ENCODE peak calls at places on chromosomes 12 and 14, in eight cellular contexts. C is fibroblast of villous mesenchyme, B is tibial nerve, J is GM12878, Y is lower lobe of right lung, I is transverse colon, G is fibroblast of the aortic adventitia, S is psoas muscle. F is an unnamed sample.

GRCh38 chr12:2586159-2587035 is 208.4 kb upstream of the FKBP4 start:
- DNase-seq in C (no peak), B (no peak), J (no peak), Y (no peak), I (no peak), G (no peak), S (no peak), F (peak)

GRCh38 chr14:105073720-105074600 is 8.7 kb upstream of the GPR132 start:
- DNase-seq in C (no peak), B (no peak), J (no peak), Y (no peak), I (no peak), G (no peak), S (no peak), F (no peak)

GRCh38 chr12:132723015-132723763 is 12.5 kb downstream of the PGAM5 start:
- DNase-seq in C (no peak), B (no peak), J (no peak), Y (no peak), I (no peak), G (no peak), S (no peak), F (peak)

GRCh38 chr12:52148541-52149181 is 43.2 kb downstream of the KRT80 start:
- DNase-seq in C (no peak), B (no peak), J (no peak), Y (peak), I (peak), G (no peak), S (no peak), F (no peak)

GRCh38 chr12:108418162-108418561 is 79.1 kb upstream of the CMKLR1 start:
- DNase-seq in C (no peak), B (no peak), J (no peak), Y (no peak), I (no peak), G (no peak), S (no peak), F (no peak)

GRCh38 chr12:29245246-29245645 is 96.2 kb downstream of the FAR2 start:
- DNase-seq in C (no peak), B (no peak), J (no peak), Y (no peak), I (no peak), G (no peak), S (no peak), F (peak)

GRCh38 chr14:93032301-93032929 is 83.3 kb downstream of the ITPK1 start:
- DNase-seq in C (peak), B (no peak), J (no peak), Y (peak), I (no peak), G (peak), S (peak), F (no peak)

GRCh38 chr14:23439107-23439835 is 3.8 kb upstream of the MYH7 start:
- DNase-seq in C (no peak), B (no peak), J (no peak), Y (no peak), I (no peak), G (no peak), S (no peak), F (no peak)

GRCh38 chr14:94474581-94475031 is 1.4 kb downstream of the SERPINA9 start:
- DNase-seq in C (no peak), B (no peak), J (no peak), Y (no peak), I (no peak), G (no peak), S (no peak), F (peak)

GRCh38 chr14:23568600-23569310 is 1.2 kb upstream of the AP1G2 start:
- DNase-seq in C (no peak), B (no peak), J (no peak), Y (no peak), I (no peak), G (no peak), S (no peak), F (no peak)

GRCh38 chr12:128940090-128940888 is 87.0 kb downstream of the GLT1D1 start:
- DNase-seq in C (no peak), B (no peak), J (no peak), Y (no peak), I (no peak), G (no peak), S (no peak), F (no peak)

GRCh38 chr14:38238881-38239280 is 17.0 kb downstream of the CLEC14A start:
- DNase-seq in C (peak), B (no peak), J (no peak), Y (no peak), I (no peak), G (no peak), S (no peak), F (no peak)

GRCh38 chr12:11545438-11546330 is 103.8 kb upstream of the ETV6 start:
- DNase-seq in C (no peak), B (no peak), J (peak), Y (no peak), I (no peak), G (no peak), S (no peak), F (no peak)

GRCh38 chr14:99380402-99380801 is 100.3 kb downstream of the SETD3 start:
- DNase-seq in C (no peak), B (no peak), J (no peak), Y (no peak), I (no peak), G (no peak), S (no peak), F (no peak)
- H3K4me3 ChIP-seq in C (no peak), B (no peak), J (no peak), Y (no peak), I (no peak), G (no peak), S (no peak), F (no peak)

DNA sequence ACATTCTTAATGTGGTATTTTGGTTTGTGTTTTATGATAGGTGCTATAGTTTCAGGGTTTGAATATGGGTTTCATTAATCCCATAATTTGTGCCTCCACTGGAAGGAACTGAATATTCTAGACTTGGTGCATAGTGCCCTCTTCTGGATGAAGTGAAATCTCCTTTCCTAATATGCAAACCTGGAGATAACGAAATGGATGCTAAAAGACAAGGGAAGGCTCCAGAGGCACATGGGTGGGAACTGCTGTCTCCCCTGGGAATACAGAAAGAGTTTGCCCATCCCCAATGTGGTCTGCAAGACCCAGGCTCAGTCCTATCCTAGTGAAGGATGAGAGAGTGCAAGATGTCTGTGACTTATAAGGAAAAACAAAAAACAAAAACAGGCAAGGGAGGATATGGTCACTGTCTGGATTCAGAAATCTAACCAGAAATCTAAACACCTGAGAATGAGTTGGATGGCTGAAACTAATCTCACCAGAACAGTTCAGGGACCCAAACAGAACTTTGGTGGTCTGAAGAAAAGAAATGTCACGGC is 142.3 kb upstream of the TMPO start:
- DNase-seq in C (peak), B (no peak), J (no peak), Y (no peak), I (no peak), G (peak), S (no peak), F (peak)
- TF ChIP-seq CTCF in C (peak), B (peak), J (peak), Y (peak), I (no peak), G (peak), S (peak), F (peak)

GRCh38 chr12:62813031-62813829 is 121.7 kb downstream of the PPM1H start:
- DNase-seq in C (peak), B (no peak), J (no peak), Y (peak), I (peak), G (peak), S (peak), F (peak)
- H3K4me3 ChIP-seq in C (peak), B (no peak), J (no peak), Y (peak), I (peak), G (peak), S (peak), F (no peak)

DNA sequence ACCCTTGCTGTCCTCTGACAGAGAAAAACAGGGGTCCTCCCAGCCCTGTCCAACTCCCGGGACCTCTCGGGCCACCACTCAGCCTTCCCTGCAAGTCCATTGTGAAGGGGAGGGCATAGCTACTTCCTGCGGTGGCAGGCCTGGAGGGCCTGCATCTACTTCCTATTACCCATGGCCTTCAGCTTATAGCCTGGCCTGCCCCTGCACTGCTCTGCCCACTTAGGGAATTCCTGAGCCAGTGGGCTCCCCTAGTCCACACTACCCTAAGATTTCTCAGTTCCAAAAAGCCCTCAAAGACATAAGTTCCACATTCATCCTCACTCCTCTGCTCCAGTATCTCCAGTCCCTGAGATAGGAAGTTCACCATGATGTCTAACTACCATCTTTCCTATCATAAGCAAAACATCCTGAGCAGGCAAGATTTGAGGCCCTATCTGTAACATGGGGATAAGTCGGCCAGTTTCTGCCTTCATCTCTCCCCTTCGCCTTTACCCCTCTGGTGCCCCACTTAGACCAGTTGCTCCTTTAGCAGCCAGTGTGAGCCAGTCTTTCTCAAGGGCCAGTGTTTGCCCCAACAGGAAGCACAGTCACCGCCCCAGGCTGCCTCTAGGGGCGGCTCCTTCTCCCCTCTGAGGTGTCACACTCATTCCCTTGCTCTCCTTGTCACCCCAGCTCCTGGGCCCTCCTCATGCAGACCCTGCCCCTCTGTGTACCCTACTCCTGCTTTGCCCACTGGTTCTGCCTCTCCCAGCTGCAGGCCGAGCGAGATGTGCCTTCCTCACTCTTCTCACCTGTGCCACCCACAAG is 10.9 kb downstream of the HDAC7 start:
- DNase-seq in C (no peak), B (no peak), J (no peak), Y (no peak), I (peak), G (no peak), S (no peak), F (no peak)
- TF ChIP-seq CTCF in C (peak), B (no peak), J (peak), Y (no peak), I (no peak), G (peak), S (no peak), F (peak)

DNA sequence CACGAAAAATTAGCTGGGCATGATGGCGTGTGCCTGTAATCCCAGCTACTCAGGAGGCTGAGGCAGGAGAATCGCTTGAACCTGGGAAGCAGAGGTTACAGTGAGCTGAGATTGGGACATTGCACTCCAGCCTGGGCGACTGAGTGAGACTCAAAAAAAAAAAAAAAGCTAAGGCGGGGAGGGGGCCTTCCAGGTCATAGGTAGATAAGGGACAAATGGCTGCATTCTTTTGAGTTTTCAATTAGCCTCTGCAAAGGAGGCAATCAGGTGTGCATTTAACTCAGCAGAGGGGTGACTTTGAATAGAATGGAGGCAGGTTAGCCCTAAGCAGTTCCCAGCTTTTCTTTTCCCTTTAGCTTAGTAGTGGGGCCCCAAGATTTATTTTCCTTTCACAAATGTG is 743 bp upstream of the AACS start:
- DNase-seq in C (no peak), B (no peak), J (no peak), Y (no peak), I (no peak), G (no peak), S (no peak), F (no peak)
- H3K4me3 ChIP-seq in C (peak), B (peak), J (no peak), Y (peak), I (peak), G (peak), S (peak), F (no peak)